ENCODE peak calls at places on chromosomes 5 and 9, in six cellular contexts. E is cardiac fibroblast, B is LoVo, H is ovary, M is hepatic stellate cell, Q is skeletal muscle cell. K is an unnamed sample.

GRCh38 chr5:39870137-39870536 is 445.4 kb upstream of the DAB2 start:
- DNase-seq in Q (no peak), M (no peak), E (no peak), B (no peak), H (no peak), K (no peak)

GRCh38 chr9:71716138-71716909 is 52.0 kb downstream of the CEMIP2 start:
- DNase-seq in Q (no peak), B (no peak), M (no peak), H (no peak), E (peak), K (no peak)

GRCh38 chr9:137199411-137200121 is 975 bp downstream of the TPRN start:
- DNase-seq in Q (no peak), E (no peak), H (no peak), B (no peak), M (peak), K (no peak)

GRCh38 chr5:396715-397032 is 46.3 kb upstream of the EXOC3 start:
- DNase-seq in Q (no peak), H (peak), E (no peak), M (no peak), B (no peak), K (no peak)

GRCh38 chr5:160342413-160342941 is 27.9 kb downstream of the C1QTNF2 start:
- DNase-seq in Q (peak), M (no peak), H (peak), B (peak), E (peak), K (no peak)

GRCh38 chr5:98517559-98517958 is 255.9 kb upstream of the RGMB start:
- DNase-seq in Q (no peak), H (no peak), E (no peak), M (no peak), B (no peak), K (no peak)

GRCh38 chr5:40260351-40260750 is 419.4 kb upstream of the PTGER4 start:
- DNase-seq in H (no peak), Q (no peak), E (peak), M (no peak), B (no peak), K (no peak)

GRCh38 chr5:119651496-119651895 is 22.1 kb downstream of the FAM170A start:
- DNase-seq in H (no peak), Q (no peak), B (no peak), E (no peak), M (no peak), K (no peak)

GRCh38 chr9:71001780-71002386 is 119.5 kb downstream of the TRPM3 start:
- DNase-seq in M (no peak), H (no peak), E (peak), Q (no peak), B (peak), K (no peak)

GRCh38 chr5:111299067-111299481 is 74.9 kb downstream of the CAMK4 start:
- DNase-seq in E (peak), Q (no peak), B (no peak), M (no peak), H (no peak), K (no peak)

GRCh38 chr5:14286574-14287399 is 143.6 kb downstream of the TRIO start:
- DNase-seq in E (no peak), Q (no peak), H (no peak), B (no peak), M (no peak), K (no peak)

GRCh38 chr5:179801304-179802206 is 5.1 kb downstream of the MGAT4B start:
- DNase-seq in Q (peak), B (no peak), H (peak), M (no peak), E (peak), K (no peak)

GRCh38 chr9:124511426-124511840 is 4.2 kb upstream of the NR5A1 start:
- DNase-seq in Q (no peak), B (no peak), E (no peak), M (no peak), H (no peak), K (no peak)

GRCh38 chr9:20270176-20270575 is 352.1 kb downstream of the MLLT3 start:
- DNase-seq in M (no peak), B (no peak), H (no peak), E (peak), Q (no peak), K (no peak)

GRCh38 chr5:54178991-54179390 is 131.4 kb downstream of the ARL15 start:
- DNase-seq in H (no peak), M (no peak), Q (no peak), E (no peak), B (no peak), K (no peak)

GRCh38 chr9:102911185-102911584 is 83.9 kb upstream of the CYLC2 start:
- DNase-seq in H (no peak), Q (no peak), B (no peak), M (no peak), E (no peak), K (no peak)

GRCh38 chr5:178788381-178789085 is 58.1 kb upstream of the ZNF354A start:
- DNase-seq in B (no peak), E (no peak), Q (no peak), H (no peak), M (no peak), K (no peak)

GRCh38 chr9:93052791-93053540 is 5.5 kb upstream of the SUSD3 start:
- DNase-seq in H (peak), M (no peak), E (no peak), B (no peak), Q (no peak), K (no peak)

GRCh38 chr5:132299901-132300300 is 5.7 kb downstream of the SLC22A4 start:
- DNase-seq in Q (no peak), H (no peak), M (no peak), E (no peak), B (no peak), K (no peak)

GRCh38 chr9:93390953-93391515 is 60.5 kb upstream of the FAM120A start:
- DNase-seq in B (no peak), M (no peak), H (no peak), E (no peak), Q (no peak), K (no peak)

GRCh38 chr5:139760066-139761056 is 35.2 kb upstream of the PSD2 start:
- DNase-seq in B (no peak), Q (no peak), M (peak), H (no peak), E (no peak), K (no peak)

GRCh38 chr5:43156388-43156787 is 35.6 kb upstream of the NIM1K start:
- DNase-seq in H (no peak), B (no peak), M (peak), E (peak), Q (no peak), K (no peak)

GRCh38 chr5:179400020-179400419 is 54.8 kb upstream of the ADAMTS2 start:
- DNase-seq in H (no peak), M (no peak), E (no peak), B (no peak), Q (no peak), K (no peak)

GRCh38 chr5:173274771-173275170 is 39.8 kb upstream of the NKX2-5 start:
- DNase-seq in M (no peak), H (no peak), E (no peak), Q (no peak), B (no peak), K (no peak)

GRCh38 chr5:61052870-61053269 is 107.9 kb downstream of the NDUFAF2 start:
- DNase-seq in E (peak), Q (peak), B (peak), M (peak), H (no peak), K (no peak)

GRCh38 chr9:127014210-127014609 is 99.6 kb downstream of the RALGPS1 start:
- DNase-seq in E (no peak), M (no peak), H (no peak), B (no peak), Q (no peak), K (no peak)

GRCh38 chr5:97420646-97421045 is 237.6 kb upstream of the RIOK2 start:
- DNase-seq in E (no peak), B (no peak), M (no peak), H (no peak), Q (no peak), K (no peak)

GRCh38 chr9:110426052-110426709 is 88.5 kb upstream of the TXNDC8 start:
- DNase-seq in H (no peak), B (no peak), Q (no peak), M (no peak), E (peak), K (no peak)

GRCh38 chr5:140223567-140223966 is 48.6 kb downstream of the CYSTM1 start:
- DNase-seq in E (no peak), H (no peak), M (no peak), B (no peak), Q (no peak), K (no peak)

GRCh38 chr9:131441441-131441840 is 47.6 kb downstream of the PRRC2B start:
- DNase-seq in H (no peak), Q (no peak), E (no peak), M (no peak), B (no peak), K (no peak)

GRCh38 chr5:136856648-136857047 is 491.3 kb upstream of the TRPC7 start:
- DNase-seq in Q (no peak), H (no peak), M (no peak), B (no peak), E (no peak), K (no peak)

GRCh38 chr9:113541019-113541900 is 77.7 kb downstream of the RGS3 start:
- DNase-seq in H (no peak), E (peak), M (peak), Q (no peak), B (no peak), K (no peak)

GRCh38 chr9:124264812-124265211 is 7.1 kb downstream of the NEK6 start:
- DNase-seq in M (no peak), B (peak), Q (no peak), E (no peak), H (no peak), K (no peak)

GRCh38 chr5:5932824-5933223 is 445.5 kb downstream of the MED10 start:
- DNase-seq in H (no peak), Q (no peak), B (no peak), E (no peak), M (no peak), K (no peak)

GRCh38 chr9:109901191-109901590 is 121.2 kb downstream of the PALM2AKAP2 start:
- DNase-seq in Q (peak), H (no peak), B (no peak), M (peak), E (peak), K (no peak)

GRCh38 chr9:617441-618085 is 223.9 kb upstream of the DMRT1 start:
- DNase-seq in B (no peak), E (no peak), H (no peak), M (no peak), Q (no peak), K (no peak)

GRCh38 chr5:179762781-179763176 is 30.2 kb downstream of the MAML1 start:
- DNase-seq in M (peak), E (peak), H (no peak), Q (peak), B (no peak), K (no peak)

GRCh38 chr9:115032300-115032699 is 85.7 kb downstream of the TNC start:
- DNase-seq in Q (no peak), B (no peak), M (no peak), H (no peak), E (no peak), K (no peak)

GRCh38 chr5:11105706-11106105 is 344.7 kb upstream of the DAP start:
- DNase-seq in M (no peak), H (no peak), E (no peak), B (no peak), Q (no peak), K (no peak)

GRCh38 chr5:40356248-40356647 is 323.5 kb upstream of the PTGER4 start:
- DNase-seq in M (no peak), E (peak), Q (no peak), B (no peak), H (no peak), K (no peak)

K was measured in brain pericyte.